ENCODE peak calls at places on chromosome 2, in seven cellular contexts. B is adrenal gland, S is endothelial cell of umbilical vein, C is dorsolateral prefrontal cortex, X is coronary artery, D is neural crest cell, R is kidney. I is an unnamed sample.

GRCh38 chr2:240465765-240466578 is 30.5 kb downstream of the GPC1 start:
- DNase-seq in C (no peak), X (peak; percentile 72), R (peak; percentile 68), D (no peak), S (no peak), B (peak; percentile 23), I (no peak)

GRCh38 chr2:112321375-112322320 is 46.3 kb downstream of the ZC3H6 start:
- DNase-seq in D (no peak), C (no peak), X (no peak), S (peak; percentile 65), B (no peak), R (no peak), I (no peak)

GRCh38 chr2:129117427-129117826 is 798.8 kb upstream of the HS6ST1 start:
- DNase-seq in X (no peak), B (no peak), C (no peak), S (no peak), R (no peak), D (no peak), I (no peak)

GRCh38 chr2:9145109-9145751 is 61.4 kb upstream of the ASAP2 start:
- DNase-seq in X (no peak), C (no peak), R (peak; percentile 49), B (no peak), D (no peak), S (no peak), I (no peak)

GRCh38 chr2:181457741-181458425 is 697 bp downstream of the ITGA4 start:
- DNase-seq in B (peak; percentile 13), X (peak; percentile 68), S (peak; percentile 12), R (peak; percentile 79), C (peak; percentile 29), D (peak; percentile 21), I (peak; percentile 95)

GRCh38 chr2:196660264-196660663 is 20.7 kb downstream of the CCDC150 start:
- DNase-seq in X (no peak), B (no peak), D (no peak), R (no peak), C (no peak), S (peak; percentile 13), I (no peak)

GRCh38 chr2:230218411-230218810 is 1.4 kb downstream of the SP110 start:
- DNase-seq in B (no peak), X (no peak), R (no peak), C (no peak), D (no peak), S (no peak), I (peak; percentile 83)

GRCh38 chr2:213161759-213162514 is 10.5 kb upstream of the IKZF2 start:
- DNase-seq in X (no peak), C (no peak), D (no peak), B (no peak), S (no peak), R (no peak), I (no peak)

GRCh38 chr2:202861987-202862386 is 9.6 kb downstream of the ICA1L start:
- DNase-seq in S (no peak), B (no peak), R (no peak), D (no peak), X (no peak), C (no peak), I (no peak)

GRCh38 chr2:219079417-219079816 is 18.7 kb upstream of the IHH start:
- DNase-seq in R (no peak), B (no peak), X (no peak), S (no peak), D (no peak), C (no peak), I (no peak)

GRCh38 chr2:219081096-219081495 is 20.4 kb upstream of the IHH start:
- DNase-seq in X (no peak), C (no peak), B (no peak), D (no peak), S (no peak), R (no peak), I (no peak)

GRCh38 chr2:219081701-219082331 is 21.1 kb upstream of the IHH start:
- DNase-seq in B (no peak), X (no peak), S (no peak), C (no peak), R (no peak), D (no peak), I (no peak)

GRCh38 chr2:219076253-219076652 is 15.5 kb upstream of the IHH start:
- DNase-seq in S (no peak), B (no peak), R (no peak), X (no peak), D (no peak), C (no peak), I (peak; percentile 76)

DNA sequence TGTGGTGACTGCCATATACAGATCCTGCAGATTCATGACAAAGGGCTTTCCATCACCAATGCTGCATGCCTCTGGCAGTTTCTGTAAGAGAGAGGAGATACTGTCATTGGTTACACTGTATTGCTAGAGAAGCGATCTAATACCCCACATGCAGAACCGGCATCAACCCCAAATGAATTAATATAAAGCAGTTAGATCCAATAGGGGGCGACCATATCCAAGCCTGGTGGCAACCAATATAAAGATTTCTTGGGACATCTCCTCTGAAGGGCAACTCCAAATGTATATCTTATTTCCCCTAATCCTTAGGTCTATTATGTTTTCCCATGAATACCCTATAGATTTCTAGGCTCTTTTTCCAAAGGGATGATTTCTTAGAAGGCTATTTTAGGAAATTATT is 17.4 kb upstream of the IHH start:
- DNase-seq in S (no peak), R (no peak), X (no peak), C (no peak), B (no peak), D (no peak), I (no peak)
- TF ChIP-seq CTCF in S (no peak), R (no peak), X (no peak), C (no peak), B (no peak), D (no peak), I (no peak)

DNA sequence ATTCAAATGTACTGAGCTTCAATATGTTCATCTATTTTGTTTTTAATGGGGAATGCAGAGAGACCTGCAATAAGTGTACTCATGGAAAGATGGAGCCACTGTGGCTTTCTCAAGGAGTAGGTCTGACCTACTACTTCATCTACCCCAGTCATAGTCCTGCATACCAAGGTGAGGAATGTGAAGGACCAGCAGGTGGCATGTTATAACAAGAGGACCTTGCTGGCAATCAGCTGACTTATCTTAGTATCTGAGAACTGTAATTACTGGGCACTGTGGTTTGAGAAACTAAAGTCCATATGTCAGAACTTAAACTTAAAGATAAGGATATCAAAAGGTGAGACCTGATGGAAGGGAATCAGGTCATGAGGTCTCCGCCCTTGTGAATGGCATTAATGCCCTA is 1104.2 kb downstream of the BCL11A start:
- DNase-seq in D (no peak), C (no peak), R (no peak), S (no peak), X (no peak), B (no peak), I (peak; percentile 34)
- TF ChIP-seq CTCF in D (no peak), C (no peak), R (peak; percentile 19), S (no peak), X (no peak), B (no peak), I (peak; percentile 19)

GRCh38 chr2:82674638-82675037 is 1784.4 kb downstream of the SUCLG1 start:
- DNase-seq in S (no peak), X (no peak), R (no peak), C (no peak), D (no peak), B (no peak), I (no peak)

GRCh38 chr2:82675186-82675585 is 1783.9 kb downstream of the SUCLG1 start:
- DNase-seq in D (no peak), X (no peak), R (no peak), S (peak; percentile 72), C (no peak), B (no peak), I (no peak)
- TF ChIP-seq CTCF in D (no peak), X (no peak), R (no peak), S (no peak), C (no peak), B (no peak), I (no peak)

DNA sequence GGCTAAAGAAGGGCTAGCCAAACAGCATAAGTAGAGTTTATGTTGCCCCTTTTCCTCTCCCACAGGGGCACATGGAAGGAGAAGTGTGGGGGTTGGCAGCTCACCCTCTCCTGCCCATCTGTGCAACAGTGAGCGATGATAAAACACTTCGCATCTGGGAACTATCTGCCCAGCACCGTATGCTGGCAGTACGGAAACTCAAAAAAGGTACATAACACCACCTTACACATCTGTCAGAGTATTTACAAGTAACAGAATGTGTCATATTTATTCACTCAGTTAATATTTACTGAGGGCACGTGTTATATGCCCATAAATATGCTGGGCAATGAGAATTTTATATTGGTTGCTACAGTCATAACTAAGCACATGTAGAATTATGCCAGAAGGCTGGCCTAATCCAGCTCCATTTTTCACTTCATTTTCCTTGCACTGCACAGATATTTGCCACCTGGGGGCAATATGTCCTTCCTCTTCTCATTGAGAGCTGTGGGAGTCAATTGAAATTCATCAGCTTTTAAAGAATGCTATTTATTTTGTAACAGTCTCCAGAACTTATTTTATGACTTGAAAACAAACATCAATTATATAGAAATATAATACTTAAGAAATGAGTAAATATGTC is 150.6 kb downstream of the RTN4 start:
- DNase-seq in R (no peak), B (no peak), D (no peak), C (no peak), X (no peak), S (peak; percentile 48), I (peak; percentile 65)
- TF ChIP-seq CTCF in R (peak; percentile 63), B (peak; percentile 64), D (peak; percentile 69), C (peak; percentile 77), X (no peak), S (peak; percentile 31), I (peak; percentile 70)

DNA sequence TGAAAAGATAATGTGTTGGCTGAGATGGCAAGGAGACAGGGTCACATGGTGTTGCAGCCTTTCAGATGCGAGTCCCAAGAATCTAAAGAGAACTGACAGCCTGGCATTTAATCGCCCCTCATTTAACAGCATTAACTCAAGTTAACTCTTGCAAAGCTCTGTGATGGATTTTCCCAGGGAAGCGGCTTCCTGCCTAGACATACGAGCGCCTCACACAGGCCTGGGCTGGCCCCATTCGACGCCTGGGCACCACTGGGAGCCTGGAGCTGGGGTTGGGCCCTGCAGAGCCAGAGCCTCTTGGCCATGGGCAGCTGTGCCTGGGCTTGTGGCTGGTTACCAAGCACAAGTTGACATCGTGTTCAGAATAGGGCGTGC is 140.8 kb downstream of the SEPTIN10 start:
- DNase-seq in R (no peak), B (no peak), X (no peak), S (no peak), C (no peak), D (no peak), I (no peak)
- TF ChIP-seq CTCF in R (no peak), B (no peak), X (no peak), S (no peak), C (no peak), D (no peak), I (no peak)

I was measured in NB4.